ENCODE peak calls at places on chromosomes 16 and 17, in seven cellular contexts. One of them, this sample, is unnamed.

GRCh38 chr17:16820161-16820877 is 130.3 kb downstream of the CCDC144A start:
- DNase-seq in KBM-7: no peak
- DNase-seq in M059J: no peak
- DNase-seq in amygdala: no peak
- DNase-seq in NB4: no peak
- DNase-seq in Kasumi-1: no peak
- DNase-seq in cardiac fibroblast: no peak
- DNase-seq in this sample: no peak

GRCh38 chr17:7238418-7239090 is 703 bp downstream of the PHF23 start:
- DNase-seq in Kasumi-1: no peak
- DNase-seq in KBM-7: no peak
- DNase-seq in NB4: peak; percentile 67
- DNase-seq in amygdala: no peak
- DNase-seq in M059J: peak; percentile 38
- DNase-seq in cardiac fibroblast: no peak
- DNase-seq in this sample: peak; percentile 50

GRCh38 chr16:77729951-77730350 is 7.6 kb downstream of the NUDT7 start:
- DNase-seq in NB4: no peak
- DNase-seq in KBM-7: no peak
- DNase-seq in M059J: no peak
- DNase-seq in amygdala: no peak
- DNase-seq in cardiac fibroblast: no peak
- DNase-seq in Kasumi-1: no peak
- DNase-seq in this sample: no peak

GRCh38 chr17:5260542-5260941 is 21.5 kb upstream of the RABEP1 start:
- DNase-seq in M059J: peak; percentile 68
- DNase-seq in Kasumi-1: no peak
- DNase-seq in cardiac fibroblast: no peak
- DNase-seq in KBM-7: no peak
- DNase-seq in NB4: no peak
- DNase-seq in amygdala: no peak
- DNase-seq in this sample: peak; percentile 34

GRCh38 chr17:6467567-6467966 is 23.3 kb downstream of the PIMREG start:
- DNase-seq in KBM-7: no peak
- DNase-seq in amygdala: no peak
- DNase-seq in NB4: no peak
- DNase-seq in Kasumi-1: no peak
- DNase-seq in cardiac fibroblast: no peak
- DNase-seq in M059J: no peak
- DNase-seq in this sample: no peak

GRCh38 chr16:88835383-88835782 is 21.4 kb downstream of the GALNS start:
- DNase-seq in amygdala: no peak
- DNase-seq in KBM-7: no peak
- DNase-seq in M059J: no peak
- DNase-seq in Kasumi-1: no peak
- DNase-seq in cardiac fibroblast: no peak
- DNase-seq in NB4: no peak
- DNase-seq in this sample: no peak

GRCh38 chr16:24736758-24737157 is 7.3 kb downstream of the TNRC6A start:
- DNase-seq in cardiac fibroblast: no peak
- DNase-seq in NB4: no peak
- DNase-seq in M059J: peak; percentile 58
- DNase-seq in KBM-7: no peak
- DNase-seq in amygdala: no peak
- DNase-seq in Kasumi-1: no peak
- DNase-seq in this sample: no peak

GRCh38 chr16:5541356-5541755 is 443.8 kb upstream of the EEF2KMT start:
- DNase-seq in Kasumi-1: no peak
- DNase-seq in cardiac fibroblast: no peak
- DNase-seq in M059J: no peak
- DNase-seq in NB4: no peak
- DNase-seq in amygdala: no peak
- DNase-seq in KBM-7: no peak
- DNase-seq in this sample: no peak

GRCh38 chr17:8068736-8069586 is 18.6 kb downstream of the ALOX12B start:
- DNase-seq in Kasumi-1: no peak
- DNase-seq in NB4: peak; percentile 49
- DNase-seq in M059J: no peak
- DNase-seq in cardiac fibroblast: no peak
- DNase-seq in KBM-7: no peak
- DNase-seq in amygdala: no peak
- DNase-seq in this sample: no peak

GRCh38 chr17:78972507-78973105 is 7.1 kb downstream of the LGALS3BP start:
- DNase-seq in cardiac fibroblast: no peak
- DNase-seq in Kasumi-1: no peak
- DNase-seq in NB4: no peak
- DNase-seq in amygdala: no peak
- DNase-seq in M059J: no peak
- DNase-seq in KBM-7: no peak
- DNase-seq in this sample: no peak

GRCh38 chr16:54633943-54634362 is 296.7 kb upstream of the IRX5 start:
- DNase-seq in M059J: peak; percentile 44
- DNase-seq in KBM-7: peak; percentile 35
- DNase-seq in NB4: peak; percentile 48
- DNase-seq in Kasumi-1: no peak
- DNase-seq in cardiac fibroblast: peak; percentile 28
- DNase-seq in amygdala: peak; percentile 7
- DNase-seq in this sample: peak; percentile 19

GRCh38 chr17:68399638-68400403 is 57.5 kb downstream of the WIPI1 start:
- DNase-seq in amygdala: no peak
- DNase-seq in M059J: no peak
- DNase-seq in KBM-7: no peak
- DNase-seq in NB4: no peak
- DNase-seq in Kasumi-1: no peak
- DNase-seq in cardiac fibroblast: peak; percentile 84
- DNase-seq in this sample: peak; percentile 64